ENCODE peak calls at places on chromosomes 2 and 18, in six cellular contexts. One of them, this sample, is unnamed.

GRCh38 chr2:135916232-135916631 is 40.0 kb upstream of the MCM6 start:
- DNase-seq in HepG2: peak; percentile 31
- DNase-seq in K562: no peak
- DNase-seq in endothelial cell of umbilical vein: peak; percentile 76
- DNase-seq in A549: peak; percentile 6
- DNase-seq in GM12878: no peak
- DNase-seq in this sample: peak; percentile 69

GRCh38 chr18:58547864-58548263 is 81.0 kb downstream of the ALPK2 start:
- DNase-seq in GM12878: no peak
- DNase-seq in A549: no peak
- DNase-seq in HepG2: no peak
- DNase-seq in endothelial cell of umbilical vein: no peak
- DNase-seq in K562: no peak
- DNase-seq in this sample: no peak

GRCh38 chr2:228039752-228040534 is 141.5 kb downstream of the SPHKAP start:
- DNase-seq in GM12878: no peak
- DNase-seq in endothelial cell of umbilical vein: no peak
- DNase-seq in A549: peak; percentile 30
- DNase-seq in K562: peak; percentile 8
- DNase-seq in HepG2: peak; percentile 41
- DNase-seq in this sample: peak; percentile 41

GRCh38 chr2:201150454-201151020 is 32.4 kb upstream of the CASP10 start:
- DNase-seq in GM12878: no peak
- DNase-seq in A549: no peak
- DNase-seq in K562: no peak
- DNase-seq in HepG2: no peak
- DNase-seq in endothelial cell of umbilical vein: no peak
- DNase-seq in this sample: no peak

GRCh38 chr2:112622528-112622849 is 23.2 kb upstream of the SLC20A1 start:
- DNase-seq in K562: no peak
- DNase-seq in endothelial cell of umbilical vein: no peak
- DNase-seq in A549: no peak
- DNase-seq in GM12878: no peak
- DNase-seq in HepG2: no peak
- DNase-seq in this sample: peak; percentile 47

GRCh38 chr2:223923976-223924375 is 21.2 kb downstream of the WDFY1 start:
- DNase-seq in HepG2: no peak
- DNase-seq in A549: no peak
- DNase-seq in endothelial cell of umbilical vein: peak; percentile 83
- DNase-seq in GM12878: no peak
- DNase-seq in K562: no peak
- DNase-seq in this sample: no peak

GRCh38 chr2:221189431-221189830 is 382.7 kb downstream of the EPHA4 start:
- DNase-seq in K562: no peak
- DNase-seq in endothelial cell of umbilical vein: no peak
- DNase-seq in A549: no peak
- DNase-seq in HepG2: no peak
- DNase-seq in GM12878: no peak
- DNase-seq in this sample: no peak

GRCh38 chr2:11622611-11623010 is 47.4 kb downstream of the NTSR2 start:
- DNase-seq in GM12878: no peak
- DNase-seq in HepG2: no peak
- DNase-seq in K562: no peak
- DNase-seq in A549: no peak
- DNase-seq in endothelial cell of umbilical vein: no peak
- DNase-seq in this sample: no peak

GRCh38 chr18:57666818-57667497 is 45.3 kb upstream of the NARS1 start:
- DNase-seq in HepG2: no peak
- DNase-seq in endothelial cell of umbilical vein: no peak
- DNase-seq in GM12878: no peak
- DNase-seq in A549: no peak
- DNase-seq in K562: peak; percentile 63
- DNase-seq in this sample: peak; percentile 93

GRCh38 chr2:173049732-173050314 is 25.8 kb upstream of the MAP3K20 start:
- DNase-seq in endothelial cell of umbilical vein: peak; percentile 3
- DNase-seq in A549: no peak
- DNase-seq in HepG2: no peak
- DNase-seq in K562: no peak
- DNase-seq in GM12878: no peak
- DNase-seq in this sample: no peak

GRCh38 chr18:2878656-2879330 is 32.0 kb downstream of the EMILIN2 start:
- DNase-seq in A549: no peak
- DNase-seq in GM12878: no peak
- DNase-seq in endothelial cell of umbilical vein: no peak
- DNase-seq in K562: no peak
- DNase-seq in HepG2: no peak
- DNase-seq in this sample: no peak

GRCh38 chr2:69453475-69454129 is 16.4 kb upstream of the NFU1 start:
- DNase-seq in A549: no peak
- DNase-seq in GM12878: peak; percentile 61
- DNase-seq in HepG2: no peak
- DNase-seq in K562: no peak
- DNase-seq in endothelial cell of umbilical vein: no peak
- DNase-seq in this sample: no peak

GRCh38 chr2:55162284-55163006 is 69.6 kb downstream of the CLHC1 start:
- DNase-seq in A549: no peak
- DNase-seq in HepG2: no peak
- DNase-seq in K562: no peak
- DNase-seq in GM12878: no peak
- DNase-seq in endothelial cell of umbilical vein: no peak
- DNase-seq in this sample: no peak

GRCh38 chr2:54665436-54665856 is 58.0 kb upstream of the EML6 start:
- DNase-seq in A549: no peak
- DNase-seq in GM12878: no peak
- DNase-seq in HepG2: peak; percentile 76
- DNase-seq in K562: peak; percentile 40
- DNase-seq in endothelial cell of umbilical vein: peak; percentile 76
- DNase-seq in this sample: peak; percentile 72

GRCh38 chr2:23404426-23404825 is 19.4 kb downstream of the KLHL29 start:
- DNase-seq in K562: no peak
- DNase-seq in HepG2: peak; percentile 24
- DNase-seq in A549: peak; percentile 28
- DNase-seq in endothelial cell of umbilical vein: peak; percentile 80
- DNase-seq in GM12878: peak; percentile 26
- DNase-seq in this sample: peak; percentile 76

GRCh38 chr2:88657131-88657530 is 29.9 kb upstream of the EIF2AK3 start:
- DNase-seq in A549: no peak
- DNase-seq in HepG2: peak; percentile 52
- DNase-seq in GM12878: no peak
- DNase-seq in endothelial cell of umbilical vein: no peak
- DNase-seq in K562: no peak
- DNase-seq in this sample: no peak

GRCh38 chr18:25192065-25192464 is 159.9 kb downstream of the ZNF521 start:
- DNase-seq in A549: no peak
- DNase-seq in GM12878: peak; percentile 16
- DNase-seq in HepG2: no peak
- DNase-seq in endothelial cell of umbilical vein: no peak
- DNase-seq in K562: no peak
- DNase-seq in this sample: no peak

GRCh38 chr2:9655441-9656269 is 24.9 kb upstream of the YWHAQ start:
- DNase-seq in endothelial cell of umbilical vein: peak; percentile 71
- DNase-seq in GM12878: peak; percentile 40
- DNase-seq in K562: no peak
- DNase-seq in A549: no peak
- DNase-seq in HepG2: no peak
- DNase-seq in this sample: peak; percentile 51

GRCh38 chr18:48188609-48189008 is 220.6 kb downstream of the ZBTB7C start:
- DNase-seq in K562: no peak
- DNase-seq in A549: no peak
- DNase-seq in GM12878: no peak
- DNase-seq in HepG2: no peak
- DNase-seq in endothelial cell of umbilical vein: no peak
- DNase-seq in this sample: no peak

GRCh38 chr2:24972315-24972958 is 682 bp upstream of the DNAJC27 start:
- DNase-seq in A549: peak; percentile 46
- DNase-seq in endothelial cell of umbilical vein: peak; percentile 74
- DNase-seq in K562: no peak
- DNase-seq in HepG2: peak; percentile 30
- DNase-seq in GM12878: peak; percentile 25
- DNase-seq in this sample: peak; percentile 70

GRCh38 chr18:59021500-59021899 is 118.2 kb upstream of the SEC11C start:
- DNase-seq in A549: no peak
- DNase-seq in HepG2: no peak
- DNase-seq in endothelial cell of umbilical vein: no peak
- DNase-seq in GM12878: no peak
- DNase-seq in K562: no peak
- DNase-seq in this sample: no peak

GRCh38 chr2:154375625-154376020 is 322.9 kb upstream of the KCNJ3 start:
- DNase-seq in K562: no peak
- DNase-seq in GM12878: no peak
- DNase-seq in A549: peak; percentile 9
- DNase-seq in endothelial cell of umbilical vein: peak; percentile 46
- DNase-seq in HepG2: peak; percentile 54
- DNase-seq in this sample: peak; percentile 56

GRCh38 chr2:67669796-67670195 is 272.7 kb downstream of the ETAA1 start:
- DNase-seq in endothelial cell of umbilical vein: no peak
- DNase-seq in K562: no peak
- DNase-seq in GM12878: no peak
- DNase-seq in A549: no peak
- DNase-seq in HepG2: no peak
- DNase-seq in this sample: no peak

GRCh38 chr2:41791523-41791922 is 256.3 kb upstream of the PKDCC start:
- DNase-seq in GM12878: no peak
- DNase-seq in endothelial cell of umbilical vein: peak; percentile 26
- DNase-seq in HepG2: peak; percentile 20
- DNase-seq in A549: no peak
- DNase-seq in K562: no peak
- DNase-seq in this sample: peak; percentile 51

GRCh38 chr2:11342561-11343343 is 1.7 kb downstream of the ROCK2 start:
- DNase-seq in HepG2: peak; percentile 94
- DNase-seq in endothelial cell of umbilical vein: peak; percentile 64
- DNase-seq in K562: no peak
- DNase-seq in GM12878: no peak
- DNase-seq in A549: peak; percentile 56
- DNase-seq in this sample: peak; percentile 71

GRCh38 chr2:53633441-53633840 is 134.2 kb upstream of the CHAC2 start:
- DNase-seq in GM12878: no peak
- DNase-seq in HepG2: peak; percentile 74
- DNase-seq in K562: no peak
- DNase-seq in endothelial cell of umbilical vein: no peak
- DNase-seq in A549: no peak
- DNase-seq in this sample: no peak

GRCh38 chr2:113750385-113750784 is 6.1 kb downstream of the SLC35F5 start:
- DNase-seq in endothelial cell of umbilical vein: no peak
- DNase-seq in HepG2: no peak
- DNase-seq in GM12878: no peak
- DNase-seq in K562: no peak
- DNase-seq in A549: no peak
- DNase-seq in this sample: no peak

DNA sequence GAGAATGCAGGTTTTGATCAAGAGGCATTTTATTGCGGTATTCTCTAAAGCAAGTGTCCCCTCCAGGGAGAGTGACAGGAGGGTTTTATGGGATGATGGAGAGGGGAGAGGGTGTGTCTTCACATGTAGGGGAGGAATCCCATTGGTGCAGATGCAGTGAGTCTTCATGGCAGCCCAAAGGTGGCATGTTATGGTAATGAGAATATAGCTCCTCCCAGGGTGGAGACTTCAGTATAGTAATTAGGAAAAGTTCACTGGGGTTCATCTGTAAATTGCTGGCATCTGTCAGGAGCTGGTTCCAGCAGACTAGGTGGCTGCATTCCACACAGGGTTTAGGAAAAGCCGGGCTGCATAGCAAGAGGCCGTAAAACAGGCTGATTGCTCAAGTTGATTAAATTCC is 230.7 kb upstream of the CCDC68 start:
- DNase-seq in A549: no peak
- DNase-seq in GM12878: no peak
- DNase-seq in HepG2: no peak
- DNase-seq in K562: no peak
- DNase-seq in endothelial cell of umbilical vein: no peak
- DNase-seq in this sample: no peak
- TF ChIP-seq MYC in A549: no peak
- TF ChIP-seq MYC in GM12878: no peak
- TF ChIP-seq MYC in HepG2: no peak
- TF ChIP-seq MYC in K562: no peak
- TF ChIP-seq MYC in endothelial cell of umbilical vein: no peak
- TF ChIP-seq MYC in this sample: no peak

DNA sequence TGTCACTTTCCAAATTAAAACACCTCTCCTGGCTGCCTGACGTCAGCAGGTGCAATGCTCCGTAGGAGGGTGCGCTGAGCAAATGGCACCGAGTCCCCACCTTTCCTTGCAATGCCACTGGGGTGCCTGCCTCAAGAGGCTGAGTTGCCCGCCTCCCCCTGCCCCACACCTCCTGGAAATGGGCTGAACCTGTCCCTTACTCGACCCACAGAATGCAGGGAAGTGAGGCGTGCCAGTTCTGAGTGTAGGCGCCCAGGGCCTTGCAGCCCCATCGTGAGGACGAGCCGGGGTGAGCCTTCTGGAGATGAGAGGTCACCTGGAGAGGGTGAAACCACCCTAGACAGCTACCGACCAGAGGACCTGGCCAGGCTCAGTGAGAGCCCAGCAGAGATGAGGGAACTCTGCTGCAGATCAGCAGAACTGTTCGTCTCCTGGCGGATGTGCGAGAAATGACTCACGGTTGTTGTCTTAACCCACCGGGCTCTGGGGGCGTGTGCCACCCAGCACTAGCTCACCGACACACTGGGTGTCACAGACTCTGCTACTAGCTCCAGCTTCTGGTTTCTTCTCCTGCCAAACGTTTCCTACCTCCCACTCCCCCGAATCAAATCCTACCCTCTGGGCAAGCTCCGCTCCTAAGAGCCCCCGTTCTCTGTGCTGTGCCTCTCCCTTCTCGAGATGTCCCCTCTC is 168.7 kb upstream of the HDAC4 start:
- DNase-seq in GM12878: no peak
- DNase-seq in K562: no peak
- DNase-seq in A549: peak; percentile 8
- DNase-seq in endothelial cell of umbilical vein: no peak
- DNase-seq in HepG2: no peak
- DNase-seq in this sample: peak; percentile 60
- TF ChIP-seq MYC in GM12878: no peak
- TF ChIP-seq MYC in K562: no peak
- TF ChIP-seq MYC in A549: no peak
- TF ChIP-seq MYC in endothelial cell of umbilical vein: no peak
- TF ChIP-seq MYC in HepG2: no peak
- TF ChIP-seq MYC in this sample: no peak

DNA sequence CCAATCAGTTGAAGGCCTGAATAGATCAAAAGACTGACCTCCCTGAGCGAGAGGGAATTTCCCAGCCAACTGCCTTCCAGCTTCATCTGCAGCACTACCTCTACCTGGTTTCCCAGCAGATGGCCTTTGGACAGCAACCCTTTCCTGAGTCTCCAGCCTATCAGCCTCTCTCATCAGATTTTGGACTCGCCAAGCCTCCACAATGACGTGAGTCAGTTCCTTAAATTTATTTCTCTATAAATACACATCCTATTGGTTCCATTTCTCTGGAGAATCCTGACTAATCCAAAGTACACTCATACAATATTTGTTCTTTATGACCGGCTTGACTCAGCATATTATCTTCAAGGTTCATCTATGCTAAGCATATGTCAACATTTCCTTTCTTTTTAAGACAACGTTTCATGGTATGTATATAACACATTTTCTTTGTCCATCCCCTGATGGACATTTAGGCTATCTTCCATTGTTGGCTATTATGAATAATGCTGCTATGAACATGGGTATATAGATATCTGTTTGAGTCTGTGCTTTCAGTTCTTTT is 294.6 kb downstream of the LRATD1 start:
- DNase-seq in A549: no peak
- DNase-seq in K562: no peak
- DNase-seq in GM12878: no peak
- DNase-seq in endothelial cell of umbilical vein: no peak
- DNase-seq in HepG2: peak; percentile 13
- DNase-seq in this sample: no peak
- TF ChIP-seq MYC in A549: no peak
- TF ChIP-seq MYC in K562: no peak
- TF ChIP-seq MYC in GM12878: no peak
- TF ChIP-seq MYC in endothelial cell of umbilical vein: no peak
- TF ChIP-seq MYC in HepG2: no peak
- TF ChIP-seq MYC in this sample: no peak

GRCh38 chr2:189425676-189426075 is 15.6 kb upstream of the WDR75 start:
- DNase-seq in endothelial cell of umbilical vein: peak; percentile 32
- DNase-seq in A549: no peak
- DNase-seq in GM12878: no peak
- DNase-seq in K562: no peak
- DNase-seq in HepG2: no peak
- DNase-seq in this sample: no peak
- TF ChIP-seq MYC in endothelial cell of umbilical vein: no peak
- TF ChIP-seq MYC in A549: no peak
- TF ChIP-seq MYC in GM12878: no peak
- TF ChIP-seq MYC in K562: no peak
- TF ChIP-seq MYC in HepG2: no peak
- TF ChIP-seq MYC in this sample: no peak